ENCODE peak calls at places on chromosomes 16 and 17, in nine cellular contexts. One of them, this sample, is unnamed.

GRCh38 chr17:40915199-40915661 is 22.2 kb downstream of the KRT23 start:
- DNase-seq in GDM1: no peak
- DNase-seq in OCI-LY7: no peak
- DNase-seq in NCI-H345: no peak
- DNase-seq in left lobe of liver: no peak
- DNase-seq in NCI-H1105: no peak
- DNase-seq in GM19239: no peak
- DNase-seq in stimulated activated CD4-positive, alpha-beta T cell treated with anti-CD3 and anti-CD28 coated beads, Interleukin-1b, Interleukin-23, amount 100 ng/mL, for 24 hours: no peak
- DNase-seq in Daoy: peak; percentile 76
- DNase-seq in this sample: no peak

GRCh38 chr16:81327483-81328196 is 12.9 kb downstream of the GAN start:
- DNase-seq in GDM1: no peak
- DNase-seq in OCI-LY7: no peak
- DNase-seq in NCI-H345: no peak
- DNase-seq in left lobe of liver: no peak
- DNase-seq in NCI-H1105: no peak
- DNase-seq in GM19239: no peak
- DNase-seq in stimulated activated CD4-positive, alpha-beta T cell treated with anti-CD3 and anti-CD28 coated beads, Interleukin-1b, Interleukin-23, amount 100 ng/mL, for 24 hours: no peak
- DNase-seq in Daoy: no peak
- DNase-seq in this sample: no peak

GRCh38 chr17:52982331-52982730 is 823.8 kb upstream of the CA10 start:
- DNase-seq in GDM1: no peak
- DNase-seq in OCI-LY7: no peak
- DNase-seq in NCI-H345: no peak
- DNase-seq in left lobe of liver: no peak
- DNase-seq in NCI-H1105: no peak
- DNase-seq in GM19239: no peak
- DNase-seq in stimulated activated CD4-positive, alpha-beta T cell treated with anti-CD3 and anti-CD28 coated beads, Interleukin-1b, Interleukin-23, amount 100 ng/mL, for 24 hours: no peak
- DNase-seq in Daoy: no peak
- DNase-seq in this sample: no peak

GRCh38 chr16:69566437-69567030 is 768 bp downstream of the NFAT5 start:
- DNase-seq in GDM1: no peak
- DNase-seq in OCI-LY7: peak; percentile 64
- DNase-seq in NCI-H345: peak; percentile 20
- DNase-seq in left lobe of liver: peak; percentile 55
- DNase-seq in NCI-H1105: no peak
- DNase-seq in GM19239: no peak
- DNase-seq in stimulated activated CD4-positive, alpha-beta T cell treated with anti-CD3 and anti-CD28 coated beads, Interleukin-1b, Interleukin-23, amount 100 ng/mL, for 24 hours: no peak
- DNase-seq in Daoy: peak; percentile 59
- DNase-seq in this sample: no peak

GRCh38 chr16:11156401-11156800 is 99.6 kb downstream of the SOCS1 start:
- DNase-seq in GDM1: no peak
- DNase-seq in OCI-LY7: no peak
- DNase-seq in NCI-H345: no peak
- DNase-seq in left lobe of liver: no peak
- DNase-seq in NCI-H1105: no peak
- DNase-seq in GM19239: no peak
- DNase-seq in stimulated activated CD4-positive, alpha-beta T cell treated with anti-CD3 and anti-CD28 coated beads, Interleukin-1b, Interleukin-23, amount 100 ng/mL, for 24 hours: no peak
- DNase-seq in Daoy: no peak
- DNase-seq in this sample: no peak

GRCh38 chr16:87897563-87898505 is 28.5 kb upstream of the SLC7A5 start:
- DNase-seq in GDM1: no peak
- DNase-seq in OCI-LY7: peak; percentile 16
- DNase-seq in NCI-H345: no peak
- DNase-seq in left lobe of liver: no peak
- DNase-seq in NCI-H1105: no peak
- DNase-seq in GM19239: no peak
- DNase-seq in stimulated activated CD4-positive, alpha-beta T cell treated with anti-CD3 and anti-CD28 coated beads, Interleukin-1b, Interleukin-23, amount 100 ng/mL, for 24 hours: no peak
- DNase-seq in Daoy: peak; percentile 13
- DNase-seq in this sample: no peak

GRCh38 chr17:49616546-49617205 is 41.0 kb downstream of the NXPH3 start:
- DNase-seq in GDM1: no peak
- DNase-seq in OCI-LY7: no peak
- DNase-seq in NCI-H345: no peak
- DNase-seq in left lobe of liver: no peak
- DNase-seq in NCI-H1105: no peak
- DNase-seq in GM19239: no peak
- DNase-seq in stimulated activated CD4-positive, alpha-beta T cell treated with anti-CD3 and anti-CD28 coated beads, Interleukin-1b, Interleukin-23, amount 100 ng/mL, for 24 hours: no peak
- DNase-seq in Daoy: no peak
- DNase-seq in this sample: no peak

GRCh38 chr17:52106638-52107261 is 51.8 kb downstream of the CA10 start:
- DNase-seq in GDM1: no peak
- DNase-seq in OCI-LY7: peak; percentile 43
- DNase-seq in NCI-H345: peak; percentile 57
- DNase-seq in left lobe of liver: no peak
- DNase-seq in NCI-H1105: no peak
- DNase-seq in GM19239: peak; percentile 16
- DNase-seq in stimulated activated CD4-positive, alpha-beta T cell treated with anti-CD3 and anti-CD28 coated beads, Interleukin-1b, Interleukin-23, amount 100 ng/mL, for 24 hours: peak; percentile 9
- DNase-seq in Daoy: no peak
- DNase-seq in this sample: peak; percentile 5

GRCh38 chr16:23509763-23510153 is 536 bp downstream of the GGA2 start:
- DNase-seq in GDM1: no peak
- DNase-seq in OCI-LY7: peak; percentile 55
- DNase-seq in NCI-H345: no peak
- DNase-seq in left lobe of liver: no peak
- DNase-seq in NCI-H1105: no peak
- DNase-seq in GM19239: no peak
- DNase-seq in stimulated activated CD4-positive, alpha-beta T cell treated with anti-CD3 and anti-CD28 coated beads, Interleukin-1b, Interleukin-23, amount 100 ng/mL, for 24 hours: peak; percentile 13
- DNase-seq in Daoy: peak; percentile 22
- DNase-seq in this sample: no peak

GRCh38 chr16:51276335-51276734 is 125.3 kb upstream of the SALL1 start:
- DNase-seq in GDM1: no peak
- DNase-seq in OCI-LY7: no peak
- DNase-seq in NCI-H345: no peak
- DNase-seq in left lobe of liver: no peak
- DNase-seq in NCI-H1105: no peak
- DNase-seq in GM19239: no peak
- DNase-seq in stimulated activated CD4-positive, alpha-beta T cell treated with anti-CD3 and anti-CD28 coated beads, Interleukin-1b, Interleukin-23, amount 100 ng/mL, for 24 hours: no peak
- DNase-seq in Daoy: no peak
- DNase-seq in this sample: no peak

GRCh38 chr16:56269824-56270684 is 78.8 kb downstream of the GNAO1 start:
- DNase-seq in GDM1: no peak
- DNase-seq in OCI-LY7: no peak
- DNase-seq in NCI-H345: no peak
- DNase-seq in left lobe of liver: peak; percentile 92
- DNase-seq in NCI-H1105: no peak
- DNase-seq in GM19239: no peak
- DNase-seq in stimulated activated CD4-positive, alpha-beta T cell treated with anti-CD3 and anti-CD28 coated beads, Interleukin-1b, Interleukin-23, amount 100 ng/mL, for 24 hours: no peak
- DNase-seq in Daoy: peak; percentile 70
- DNase-seq in this sample: no peak